ENCODE peak calls at places on chromosomes 16 and 17, in nine cellular contexts. L is endothelial cell, M is IMR-90, D is mesothelial cell of epicardium, O is lower lobe of right lung, R is sigmoid colon, Z is AG09309, N is MM.1S, T is fibroblast of the aortic adventitia. X is an unnamed sample.

GRCh38 chr16:57760357-57761160 is 25.0 kb downstream of the KATNB1 start:
- DNase-seq in L (no peak), M (no peak), D (no peak), O (peak; percentile 41), R (no peak), Z (no peak), N (no peak), T (no peak), X (no peak)

GRCh38 chr17:62986549-62986948 is 20.5 kb downstream of the TANC2 start:
- DNase-seq in L (no peak), M (no peak), D (no peak), O (no peak), R (no peak), Z (no peak), N (no peak), T (no peak), X (no peak)

GRCh38 chr16:56608876-56609462 is 585 bp downstream of the MT2A start:
- DNase-seq in L (no peak), M (no peak), D (no peak), O (no peak), R (no peak), Z (no peak), N (no peak), T (peak; percentile 21), X (no peak)

GRCh38 chr17:5533486-5534315 is 47.3 kb downstream of the MIS12 start:
- DNase-seq in L (no peak), M (no peak), D (no peak), O (no peak), R (no peak), Z (no peak), N (no peak), T (no peak), X (no peak)

GRCh38 chr16:1706386-1707192 is 594 bp downstream of the MAPK8IP3 start:
- DNase-seq in L (peak; percentile 22), M (peak; percentile 36), D (no peak), O (no peak), R (no peak), Z (no peak), N (no peak), T (peak; percentile 40), X (no peak)

GRCh38 chr16:64144612-64145011 is 977.3 kb downstream of the CDH11 start:
- DNase-seq in L (no peak), M (no peak), D (no peak), O (no peak), R (no peak), Z (no peak), N (no peak), T (no peak), X (no peak)

GRCh38 chr17:57615836-57616235 is 129.3 kb downstream of the CCDC182 start:
- DNase-seq in L (no peak), M (no peak), D (no peak), O (no peak), R (no peak), Z (no peak), N (no peak), T (no peak), X (no peak)

GRCh38 chr16:30472328-30472942 is at the start of gene ITGAL:
- DNase-seq in L (no peak), M (no peak), D (no peak), O (peak; percentile 84), R (peak; percentile 72), Z (no peak), N (peak; percentile 93), T (no peak), X (no peak)

GRCh38 chr16:89633064-89633631 is 19.7 kb downstream of the DPEP1 start:
- DNase-seq in L (no peak), M (peak; percentile 73), D (no peak), O (no peak), R (no peak), Z (peak; percentile 55), N (no peak), T (peak; percentile 59), X (no peak)

GRCh38 chr16:87057291-87057881 is 259.8 kb downstream of the C16orf95 start:
- DNase-seq in L (no peak), M (no peak), D (peak; percentile 31), O (no peak), R (peak; percentile 24), Z (no peak), N (no peak), T (peak; percentile 30), X (no peak)
- TF ChIP-seq CTCF in L (no peak), M (peak; percentile 10), D (no peak), O (no peak), R (no peak), Z (peak; percentile 39), N (no peak), T (peak; percentile 33), X (no peak)

GRCh38 chr16:5917436-5917835 is 819.8 kb upstream of the EEF2KMT start:
- DNase-seq in L (no peak), M (no peak), D (no peak), O (no peak), R (no peak), Z (no peak), N (no peak), T (no peak), X (no peak)

GRCh38 chr16:5916711-5917191 is 819.2 kb upstream of the EEF2KMT start:
- DNase-seq in L (peak; percentile 5), M (no peak), D (no peak), O (no peak), R (no peak), Z (no peak), N (no peak), T (no peak), X (no peak)

GRCh38 chr16:5918553-5919127 is 821.0 kb upstream of the EEF2KMT start:
- DNase-seq in L (peak; percentile 10), M (no peak), D (no peak), O (no peak), R (no peak), Z (no peak), N (peak; percentile 24), T (no peak), X (no peak)
- TF ChIP-seq CTCF in L (no peak), M (no peak), D (no peak), O (no peak), R (no peak), Z (no peak), N (peak; percentile 32), T (no peak), X (peak; percentile 48)

DNA sequence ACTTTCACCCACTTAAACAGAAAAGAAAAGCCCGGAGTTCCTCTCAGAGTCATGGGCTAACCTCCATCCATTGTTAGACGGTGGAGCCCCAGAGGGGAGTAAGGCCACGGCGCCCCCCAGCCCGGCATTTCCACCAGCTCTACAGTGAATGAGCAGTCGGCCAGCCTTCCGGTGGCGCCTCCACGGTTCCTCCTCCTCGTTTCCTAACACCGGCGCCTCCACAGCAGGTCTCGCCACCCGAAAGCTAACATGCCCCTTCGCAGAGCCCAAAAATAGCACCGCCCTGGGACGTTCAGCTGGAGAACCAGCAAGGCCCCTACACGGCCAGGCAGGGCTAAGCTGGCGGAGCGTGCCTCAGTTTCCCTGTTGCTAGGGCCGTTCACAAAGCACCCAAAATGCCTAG is 858 bp downstream of the MMD start:
- DNase-seq in L (peak; percentile 50), M (no peak), D (peak; percentile 54), O (peak; percentile 71), R (peak; percentile 86), Z (no peak), N (no peak), T (no peak), X (peak; percentile 10)
- TF ChIP-seq CTCF in L (no peak), M (no peak), D (no peak), O (no peak), R (no peak), Z (no peak), N (no peak), T (no peak), X (no peak)

DNA sequence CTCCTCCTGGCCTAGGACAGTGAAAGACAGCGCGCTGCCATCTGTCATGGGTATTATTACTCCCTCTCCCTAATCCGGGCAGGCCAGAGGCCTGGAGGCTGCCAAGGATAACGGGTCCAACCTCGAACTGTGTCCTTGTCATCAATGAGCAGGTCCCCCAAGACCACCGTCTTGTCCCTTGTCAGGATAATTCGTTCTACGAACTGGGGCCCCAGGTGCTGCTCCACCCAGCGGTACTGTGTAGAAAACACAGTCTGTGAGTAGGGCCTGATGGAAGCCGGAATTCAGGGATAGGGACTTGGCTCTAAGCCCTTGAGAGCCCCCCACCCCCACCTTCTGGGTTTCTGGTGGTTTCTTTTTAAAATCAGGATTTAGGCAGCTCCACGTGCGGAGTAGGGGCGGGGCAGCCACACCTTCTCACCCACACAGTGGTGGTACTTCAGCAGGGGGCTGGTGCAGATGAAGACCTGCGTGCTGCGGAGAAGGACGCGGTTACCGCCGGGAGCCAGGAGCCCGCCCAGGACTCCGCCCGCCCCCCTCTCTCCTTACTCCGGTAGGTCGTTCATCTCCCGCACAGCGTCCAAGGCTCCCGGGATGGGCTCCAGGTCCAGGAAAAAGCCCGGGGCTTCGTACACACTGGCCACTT is 787 bp downstream of the NT5C start:
- DNase-seq in L (peak; percentile 61), M (peak; percentile 58), D (peak; percentile 76), O (peak; percentile 66), R (peak; percentile 84), Z (no peak), N (no peak), T (peak; percentile 49), X (peak; percentile 42)
- TF ChIP-seq CTCF in L (no peak), M (peak; percentile 56), D (no peak), O (peak; percentile 48), R (peak; percentile 35), Z (peak; percentile 36), N (no peak), T (peak; percentile 60), X (peak; percentile 65)

GRCh38 chr17:34892864-34893263 is 68.4 kb downstream of the CCT6B start:
- DNase-seq in L (peak; percentile 69), M (no peak), D (peak; percentile 43), O (no peak), R (no peak), Z (no peak), N (no peak), T (no peak), X (peak; percentile 28)
- TF ChIP-seq CTCF in L (peak; percentile 24), M (peak; percentile 20), D (no peak), O (no peak), R (no peak), Z (peak; percentile 48), N (peak; percentile 37), T (peak; percentile 22), X (peak; percentile 74)

GRCh38 chr16:67092227-67092626 is 17.5 kb upstream of the PHAF1 start:
- DNase-seq in L (no peak), M (peak; percentile 86), D (no peak), O (no peak), R (no peak), Z (peak; percentile 68), N (no peak), T (peak; percentile 68), X (no peak)
- TF ChIP-seq CTCF in L (no peak), M (no peak), D (no peak), O (no peak), R (no peak), Z (no peak), N (no peak), T (no peak), X (no peak)